ENCODE peak calls at places on chromosomes 3 and 15, in four cellular contexts. M is Daoy; Y is stimulated activated CD4-positive, alpha-beta T cell treated with anti-CD3 and anti-CD28 coated beads, Interleukin-12 subunit alpha, Interleukin-12 subunit beta, amount 100 ng/mL, for 48 hours; A is naive B cell. T is an unnamed sample.

GRCh38 chr3:44522494-44522933 is 32.5 kb upstream of the ZKSCAN7 start:
- DNase-seq in M (no peak), Y (no peak), A (no peak), T (no peak)

GRCh38 chr3:111326144-111326995 is 215.6 kb upstream of the CD96 start:
- DNase-seq in M (no peak), Y (no peak), A (no peak), T (no peak)

GRCh38 chr3:36155515-36155914 is 224.8 kb upstream of the STAC start:
- DNase-seq in M (no peak), Y (no peak), A (no peak), T (no peak)

GRCh38 chr15:37907136-37907535 is 27.3 kb upstream of the TMCO5A start:
- DNase-seq in M (peak), Y (no peak), A (no peak), T (peak)

GRCh38 chr3:37711721-37712120 is 150.0 kb upstream of the CTDSPL start:
- DNase-seq in M (no peak), Y (no peak), A (no peak), T (no peak)

GRCh38 chr3:16511561-16512434 is 1.7 kb downstream of the RFTN1 start:
- DNase-seq in M (peak), Y (peak), A (peak), T (peak)

GRCh38 chr15:39460748-39461147 is 120.1 kb upstream of the THBS1 start:
- DNase-seq in M (no peak), Y (no peak), A (no peak), T (no peak)

GRCh38 chr3:94179059-94179458 is 116.2 kb downstream of the NSUN3 start:
- DNase-seq in M (no peak), Y (no peak), A (no peak), T (no peak)

GRCh38 chr3:41202834-41203345 is 3.6 kb downstream of the CTNNB1 start:
- DNase-seq in M (peak), Y (no peak), A (no peak), T (peak)

GRCh38 chr15:30925686-30926085 is 22.0 kb downstream of the FAN1 start:
- DNase-seq in M (no peak), Y (no peak), A (no peak), T (no peak)

GRCh38 chr3:127884069-127884468 is 31.0 kb upstream of the KBTBD12 start:
- DNase-seq in M (no peak), Y (no peak), A (no peak), T (no peak)

GRCh38 chr15:28918141-28918983 is 32.6 kb downstream of the APBA2 start:
- DNase-seq in M (no peak), Y (no peak), A (no peak), T (peak)

GRCh38 chr15:67613708-67614107 is 71.2 kb downstream of the MAP2K5 start:
- DNase-seq in M (no peak), Y (no peak), A (no peak), T (no peak)

GRCh38 chr3:120446891-120447668 is 3.7 kb downstream of the FSTL1 start:
- DNase-seq in M (no peak), Y (no peak), A (no peak), T (no peak)

T was measured in dermis blood vessel endothelial cell.